ENCODE peak calls at places on chromosomes 4 and X, in five cellular contexts. One of them, this sample, is unnamed.

GRCh38 chr4:118974758-118975157 is 86.1 kb downstream of the SYNPO2 start:
- DNase-seq in IMR-90: peak
- DNase-seq in right lobe of liver: no peak
- DNase-seq in uterus: no peak
- DNase-seq in sigmoid colon: no peak
- DNase-seq in this sample: no peak

GRCh38 chrX:12999422-12999821 is 24.5 kb downstream of the TMSB4X start:
- DNase-seq in IMR-90: peak
- DNase-seq in right lobe of liver: no peak
- DNase-seq in uterus: no peak
- DNase-seq in sigmoid colon: no peak
- DNase-seq in this sample: no peak

GRCh38 chrX:12977761-12978204 is 2.9 kb downstream of the TMSB4X start:
- DNase-seq in IMR-90: no peak
- DNase-seq in right lobe of liver: no peak
- DNase-seq in uterus: no peak
- DNase-seq in sigmoid colon: no peak
- DNase-seq in this sample: no peak

GRCh38 chr4:100106982-100107381 is 83.3 kb downstream of the DDIT4L start:
- DNase-seq in IMR-90: no peak
- DNase-seq in right lobe of liver: no peak
- DNase-seq in uterus: no peak
- DNase-seq in sigmoid colon: no peak
- DNase-seq in this sample: no peak

GRCh38 chr4:158856852-158857251 is 88.0 kb downstream of the FNIP2 start:
- DNase-seq in IMR-90: peak
- DNase-seq in right lobe of liver: no peak
- DNase-seq in uterus: no peak
- DNase-seq in sigmoid colon: no peak
- DNase-seq in this sample: no peak

GRCh38 chr4:151489462-151490203 is 80.7 kb downstream of the FHIP1A start:
- DNase-seq in IMR-90: no peak
- DNase-seq in right lobe of liver: no peak
- DNase-seq in uterus: no peak
- DNase-seq in sigmoid colon: no peak
- DNase-seq in this sample: no peak

GRCh38 chr4:19776929-19777328 is 474.8 kb upstream of the SLIT2 start:
- DNase-seq in IMR-90: peak
- DNase-seq in right lobe of liver: no peak
- DNase-seq in uterus: no peak
- DNase-seq in sigmoid colon: no peak
- DNase-seq in this sample: no peak

GRCh38 chr4:24236532-24236931 is 346.7 kb upstream of the PPARGC1A start:
- DNase-seq in IMR-90: peak
- DNase-seq in right lobe of liver: no peak
- DNase-seq in uterus: no peak
- DNase-seq in sigmoid colon: no peak
- DNase-seq in this sample: no peak

GRCh38 chr4:5812506-5813229 is 80.2 kb downstream of the CRMP1 start:
- DNase-seq in IMR-90: peak
- DNase-seq in right lobe of liver: no peak
- DNase-seq in uterus: peak
- DNase-seq in sigmoid colon: peak
- DNase-seq in this sample: no peak

GRCh38 chrX:63275127-63275526 is 76.0 kb downstream of the SPIN4 start:
- DNase-seq in IMR-90: peak
- DNase-seq in right lobe of liver: peak
- DNase-seq in uterus: no peak
- DNase-seq in sigmoid colon: no peak
- DNase-seq in this sample: no peak

GRCh38 chr4:157300678-157301077 is 80.2 kb downstream of the GRIA2 start:
- DNase-seq in IMR-90: no peak
- DNase-seq in right lobe of liver: no peak
- DNase-seq in uterus: no peak
- DNase-seq in sigmoid colon: no peak
- DNase-seq in this sample: no peak

DNA sequence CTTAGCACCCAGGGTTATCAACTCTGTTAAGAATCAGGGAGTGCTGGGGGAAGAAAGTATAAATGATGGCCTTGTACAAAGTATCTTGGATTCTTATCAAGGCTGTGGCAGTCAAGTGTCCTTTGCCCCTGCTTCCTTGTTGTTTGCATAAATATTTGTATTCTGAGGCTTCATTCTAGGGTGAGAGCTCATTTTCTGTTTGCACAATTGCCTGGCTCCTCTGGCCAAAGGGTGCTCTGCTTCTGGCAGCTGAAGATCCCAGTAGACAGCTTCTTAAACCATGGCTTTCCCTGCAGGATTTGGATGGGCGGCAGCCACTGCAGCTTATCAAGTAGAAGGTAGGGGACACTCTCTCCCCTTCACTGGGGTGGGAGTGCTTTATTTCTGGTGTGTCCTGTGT is at the start of gene GBA3:
- DNase-seq in IMR-90: no peak
- DNase-seq in right lobe of liver: peak
- DNase-seq in uterus: no peak
- DNase-seq in sigmoid colon: no peak
- DNase-seq in this sample: no peak
- TF ChIP-seq POLR2A in IMR-90: no peak
- TF ChIP-seq POLR2A in right lobe of liver: no peak
- TF ChIP-seq POLR2A in uterus: no peak
- TF ChIP-seq POLR2A in sigmoid colon: no peak
- TF ChIP-seq POLR2A in this sample: no peak

GRCh38 chr4:184310171-184310567 is 92.5 kb upstream of the ENPP6 start:
- DNase-seq in IMR-90: no peak
- DNase-seq in right lobe of liver: peak
- DNase-seq in uterus: no peak
- DNase-seq in sigmoid colon: no peak
- DNase-seq in this sample: no peak
- TF ChIP-seq POLR2A in IMR-90: no peak
- TF ChIP-seq POLR2A in right lobe of liver: no peak
- TF ChIP-seq POLR2A in uterus: no peak
- TF ChIP-seq POLR2A in sigmoid colon: no peak
- TF ChIP-seq POLR2A in this sample: no peak

DNA sequence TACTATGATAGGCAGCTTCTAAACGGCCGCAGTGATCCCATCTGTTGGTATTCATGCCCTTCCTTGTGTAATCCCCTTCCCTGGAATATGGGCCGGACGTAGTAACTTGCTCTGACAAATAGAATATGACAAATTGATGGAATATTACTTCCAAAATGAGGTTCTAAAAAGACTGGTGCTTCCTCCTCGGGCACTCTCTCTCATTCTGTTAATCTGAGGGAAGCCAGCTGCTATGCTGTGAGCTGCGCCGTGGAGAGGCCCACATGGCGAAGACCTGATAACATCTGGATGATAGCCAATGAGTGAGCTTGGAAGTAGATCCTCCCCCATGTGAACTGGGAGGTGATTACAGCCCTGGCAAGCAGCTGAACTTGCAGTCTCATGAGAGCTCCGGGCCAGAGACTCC is 27.2 kb upstream of the SLC25A4 start:
- DNase-seq in IMR-90: peak
- DNase-seq in right lobe of liver: peak
- DNase-seq in uterus: peak
- DNase-seq in sigmoid colon: no peak
- DNase-seq in this sample: no peak
- TF ChIP-seq POLR2A in IMR-90: no peak
- TF ChIP-seq POLR2A in right lobe of liver: peak
- TF ChIP-seq POLR2A in uterus: no peak
- TF ChIP-seq POLR2A in sigmoid colon: no peak
- TF ChIP-seq POLR2A in this sample: no peak

DNA sequence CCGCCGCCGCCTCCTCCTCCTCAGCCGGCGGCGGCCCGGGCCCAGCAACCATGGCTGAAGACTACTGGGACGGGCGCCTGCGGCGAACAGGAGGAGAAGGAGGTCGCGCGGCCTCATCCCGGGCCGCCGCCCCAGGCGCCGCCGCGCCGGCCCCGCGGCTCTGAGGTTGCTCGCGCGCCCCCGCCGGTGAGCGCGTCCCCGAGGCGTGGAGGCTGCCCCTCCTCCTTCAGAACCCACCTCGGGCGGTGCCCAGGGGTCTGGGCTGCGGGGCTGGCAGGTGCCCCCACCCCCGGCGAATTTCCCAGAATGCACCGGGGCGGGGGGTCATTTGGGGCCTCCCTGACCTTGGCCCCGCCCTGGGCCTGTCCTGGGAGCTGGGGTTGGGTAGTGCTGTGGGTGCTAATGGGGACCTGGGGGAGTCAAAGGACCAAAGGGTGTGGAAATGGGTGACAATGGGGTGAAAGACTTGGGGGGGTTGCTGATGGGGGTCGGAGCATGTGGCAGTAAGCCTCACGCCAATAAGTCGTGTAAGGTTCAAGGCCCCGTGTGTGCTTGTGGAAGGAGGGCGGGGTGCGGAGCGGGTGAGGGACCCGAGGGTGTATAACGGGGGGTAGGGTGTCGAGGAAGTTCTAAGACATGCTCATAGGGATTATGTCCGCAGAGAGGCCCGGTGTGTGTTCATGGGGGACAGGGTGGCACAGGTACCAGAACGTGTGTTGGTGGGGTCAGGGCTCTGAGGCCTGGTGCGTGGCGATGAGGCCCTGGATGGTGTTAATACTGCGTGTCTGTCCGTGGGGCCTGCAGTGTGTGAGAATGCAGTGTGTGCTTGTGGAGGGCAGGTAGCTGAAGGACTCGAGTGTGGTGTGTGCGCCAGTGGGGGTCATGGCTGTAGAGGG is 687 bp downstream of the CDK16 start:
- DNase-seq in IMR-90: no peak
- DNase-seq in right lobe of liver: peak
- DNase-seq in uterus: peak
- DNase-seq in sigmoid colon: peak
- DNase-seq in this sample: no peak
- TF ChIP-seq POLR2A in IMR-90: no peak
- TF ChIP-seq POLR2A in right lobe of liver: peak
- TF ChIP-seq POLR2A in uterus: no peak
- TF ChIP-seq POLR2A in sigmoid colon: no peak
- TF ChIP-seq POLR2A in this sample: no peak

GRCh38 chrX:30735839-30736238 is 82.6 kb downstream of the GK start:
- DNase-seq in IMR-90: peak
- DNase-seq in right lobe of liver: peak
- DNase-seq in uterus: peak
- DNase-seq in sigmoid colon: no peak
- DNase-seq in this sample: no peak

GRCh38 chrX:30741545-30741944 is 88.3 kb downstream of the GK start:
- DNase-seq in IMR-90: no peak
- DNase-seq in right lobe of liver: no peak
- DNase-seq in uterus: no peak
- DNase-seq in sigmoid colon: no peak
- DNase-seq in this sample: no peak
- TF ChIP-seq POLR2A in IMR-90: no peak
- TF ChIP-seq POLR2A in right lobe of liver: no peak
- TF ChIP-seq POLR2A in uterus: no peak
- TF ChIP-seq POLR2A in sigmoid colon: no peak
- TF ChIP-seq POLR2A in this sample: no peak

GRCh38 chrX:275967-276587 is 5.1 kb upstream of the PLCXD1 start:
- DNase-seq in IMR-90: peak
- DNase-seq in right lobe of liver: peak
- DNase-seq in uterus: no peak
- DNase-seq in sigmoid colon: peak
- DNase-seq in this sample: peak
- TF ChIP-seq POLR2A in IMR-90: peak
- TF ChIP-seq POLR2A in right lobe of liver: peak
- TF ChIP-seq POLR2A in uterus: no peak
- TF ChIP-seq POLR2A in sigmoid colon: no peak
- TF ChIP-seq POLR2A in this sample: no peak

This sample was measured in suprapubic skin.